ENCODE peak calls at places on chromosomes 6 and 20, in ten cellular contexts. Z, C, P, N, L, D, E, H, A and U are unnamed samples.

GRCh38 chr20:24969203-24970029 is 20.3 kb downstream of the CST7 start:
- DNase-seq in Z (no peak), C (no peak), P (no peak), N (no peak), L (no peak), D (no peak), E (no peak), H (no peak), A (no peak), U (no peak)

GRCh38 chr20:21607971-21608735 is 94.3 kb upstream of the NKX2-2 start:
- DNase-seq in Z (no peak), C (no peak), P (no peak), N (no peak), L (no peak), D (no peak), E (no peak), H (no peak), A (no peak), U (no peak)

GRCh38 chr20:2195614-2196013 is 94.0 kb downstream of the STK35 start:
- DNase-seq in Z (no peak), C (no peak), P (no peak), N (no peak), L (no peak), D (no peak), E (no peak), H (no peak), A (no peak), U (peak)

GRCh38 chr20:33299111-33299603 is 16.1 kb downstream of the BPIFB1 start:
- DNase-seq in Z (no peak), C (peak), P (peak), N (peak), L (peak), D (peak), E (peak), H (peak), A (peak), U (peak)

GRCh38 chr20:41079066-41079465 is 50.4 kb downstream of the TOP1 start:
- DNase-seq in Z (no peak), C (no peak), P (no peak), N (no peak), L (no peak), D (no peak), E (no peak), H (no peak), A (no peak), U (no peak)

GRCh38 chr6:11586574-11586973 is 49.0 kb downstream of the TMEM170B start:
- DNase-seq in Z (no peak), C (peak), P (no peak), N (no peak), L (no peak), D (no peak), E (no peak), H (peak), A (no peak), U (no peak)

GRCh38 chr6:34332255-34333198 is 59.9 kb downstream of the NUDT3 start:
- DNase-seq in Z (no peak), C (no peak), P (no peak), N (no peak), L (peak), D (no peak), E (no peak), H (no peak), A (no peak), U (no peak)

GRCh38 chr6:12186543-12186942 is 103.6 kb upstream of the EDN1 start:
- DNase-seq in Z (no peak), C (no peak), P (no peak), N (no peak), L (no peak), D (no peak), E (no peak), H (no peak), A (no peak), U (no peak)

GRCh38 chr6:24460966-24461365 is 28.4 kb downstream of the GPLD1 start:
- DNase-seq in Z (no peak), C (no peak), P (no peak), N (no peak), L (no peak), D (no peak), E (no peak), H (peak), A (no peak), U (no peak)

GRCh38 chr6:110856296-110856695 is 18.3 kb upstream of the AMD1 start:
- DNase-seq in Z (no peak), C (no peak), P (no peak), N (no peak), L (no peak), D (no peak), E (no peak), H (no peak), A (no peak), U (no peak)

GRCh38 chr20:63472159-63472811 is at the start of gene KCNQ2:
- DNase-seq in Z (no peak), C (no peak), P (peak), N (no peak), L (no peak), D (no peak), E (no peak), H (no peak), A (no peak), U (no peak)

GRCh38 chr6:53824714-53825113 is 29.9 kb downstream of the LRRC1 start:
- DNase-seq in Z (no peak), C (no peak), P (no peak), N (no peak), L (no peak), D (no peak), E (no peak), H (no peak), A (no peak), U (no peak)

GRCh38 chr6:134994431-134994830 is 44.5 kb upstream of the ALDH8A1 start:
- DNase-seq in Z (no peak), C (no peak), P (no peak), N (no peak), L (no peak), D (no peak), E (no peak), H (no peak), A (no peak), U (no peak)

GRCh38 chr20:48649104-48649626 is 178.6 kb downstream of the PREX1 start:
- DNase-seq in Z (no peak), C (no peak), P (no peak), N (no peak), L (no peak), D (no peak), E (no peak), H (no peak), A (no peak), U (no peak)

GRCh38 chr20:58717278-58718091 is 24.9 kb downstream of the NPEPL1 start:
- DNase-seq in Z (no peak), C (no peak), P (peak), N (no peak), L (no peak), D (peak), E (no peak), H (peak), A (no peak), U (peak)

GRCh38 chr6:16840291-16840690 is 79.0 kb upstream of the ATXN1 start:
- DNase-seq in Z (no peak), C (no peak), P (no peak), N (no peak), L (no peak), D (no peak), E (no peak), H (no peak), A (no peak), U (no peak)

GRCh38 chr20:58803533-58803932 is 47.2 kb downstream of the GNAS-AS1 start:
- DNase-seq in Z (no peak), C (no peak), P (no peak), N (no peak), L (no peak), D (no peak), E (no peak), H (no peak), A (no peak), U (no peak)

GRCh38 chr20:20010639-20011500 is 6.3 kb upstream of the NAA20 start:
- DNase-seq in Z (no peak), C (no peak), P (peak), N (no peak), L (no peak), D (no peak), E (no peak), H (peak), A (no peak), U (no peak)

GRCh38 chr6:16759181-16759645 is 2.0 kb downstream of the ATXN1 start:
- DNase-seq in Z (no peak), C (no peak), P (no peak), N (no peak), L (peak), D (no peak), E (no peak), H (peak), A (no peak), U (no peak)

GRCh38 chr20:1357921-1358671 is 29.2 kb upstream of the SDCBP2 start:
- DNase-seq in Z (no peak), C (no peak), P (no peak), N (peak), L (no peak), D (no peak), E (no peak), H (peak), A (no peak), U (no peak)

GRCh38 chr6:80438728-80439127 is 332.3 kb downstream of the BCKDHB start:
- DNase-seq in Z (no peak), C (peak), P (peak), N (no peak), L (no peak), D (no peak), E (no peak), H (peak), A (no peak), U (no peak)

GRCh38 chr6:134177753-134178229 is 125.4 kb upstream of the SLC2A12 start:
- DNase-seq in Z (no peak), C (no peak), P (no peak), N (no peak), L (peak), D (no peak), E (no peak), H (peak), A (no peak), U (no peak)

GRCh38 chr20:34084227-34084923 is 27.7 kb downstream of the EIF2S2 start:
- DNase-seq in Z (no peak), C (no peak), P (no peak), N (no peak), L (no peak), D (no peak), E (no peak), H (peak), A (no peak), U (no peak)

GRCh38 chr20:18011482-18011881 is 42.7 kb downstream of the MGME1 start:
- DNase-seq in Z (no peak), C (no peak), P (no peak), N (no peak), L (no peak), D (no peak), E (no peak), H (peak), A (no peak), U (no peak)

GRCh38 chr6:142551145-142551811 is 249.5 kb downstream of the ADGRG6 start:
- DNase-seq in Z (no peak), C (no peak), P (peak), N (peak), L (no peak), D (no peak), E (no peak), H (peak), A (peak), U (no peak)

GRCh38 chr20:3309226-3309625 is 70.2 kb upstream of the SLC4A11 start:
- DNase-seq in Z (no peak), C (no peak), P (no peak), N (no peak), L (no peak), D (no peak), E (no peak), H (no peak), A (no peak), U (no peak)

GRCh38 chr6:155832596-155832995 is 377.0 kb upstream of the NOX3 start:
- DNase-seq in Z (no peak), C (no peak), P (no peak), N (no peak), L (no peak), D (no peak), E (no peak), H (peak), A (no peak), U (no peak)

GRCh38 chr6:2471474-2471873 is 226.1 kb upstream of the GMDS start:
- DNase-seq in Z (no peak), C (no peak), P (no peak), N (no peak), L (no peak), D (no peak), E (no peak), H (no peak), A (no peak), U (no peak)

GRCh38 chr20:17205261-17205660 is 21.6 kb upstream of the PCSK2 start:
- DNase-seq in Z (no peak), C (no peak), P (no peak), N (no peak), L (no peak), D (no peak), E (no peak), H (no peak), A (no peak), U (no peak)

GRCh38 chr20:13771853-13772453 is 12.8 kb downstream of the ESF1 start:
- DNase-seq in Z (no peak), C (no peak), P (peak), N (no peak), L (peak), D (no peak), E (no peak), H (no peak), A (no peak), U (no peak)

GRCh38 chr20:37649017-37649416 is 44.8 kb upstream of the CTNNBL1 start:
- DNase-seq in Z (no peak), C (no peak), P (no peak), N (no peak), L (no peak), D (no peak), E (no peak), H (peak), A (no peak), U (no peak)

GRCh38 chr20:61274326-61274725 is 22.3 kb downstream of the CDH4 start:
- DNase-seq in Z (no peak), C (no peak), P (no peak), N (no peak), L (no peak), D (no peak), E (no peak), H (no peak), A (no peak), U (no peak)

GRCh38 chr6:13331516-13332348 is 3.4 kb upstream of the TBC1D7 start:
- DNase-seq in Z (no peak), C (no peak), P (peak), N (no peak), L (peak), D (no peak), E (no peak), H (peak), A (no peak), U (no peak)

GRCh38 chr20:20755227-20755626 is 42.8 kb upstream of the RALGAPA2 start:
- DNase-seq in Z (no peak), C (no peak), P (no peak), N (no peak), L (peak), D (no peak), E (no peak), H (no peak), A (no peak), U (no peak)

GRCh38 chr20:46087161-46087560 is 2.6 kb downstream of the NCOA5 start:
- DNase-seq in Z (no peak), C (no peak), P (no peak), N (no peak), L (peak), D (no peak), E (no peak), H (peak), A (no peak), U (no peak)

GRCh38 chr20:20525214-20525613 is 157.3 kb downstream of the INSM1 start:
- DNase-seq in Z (no peak), C (no peak), P (no peak), N (no peak), L (no peak), D (no peak), E (no peak), H (no peak), A (no peak), U (no peak)

GRCh38 chr6:90062667-90063066 is 168.4 kb downstream of the GJA10 start:
- DNase-seq in Z (no peak), C (no peak), P (no peak), N (no peak), L (no peak), D (no peak), E (no peak), H (no peak), A (no peak), U (no peak)

GRCh38 chr20:64149809-64150560 is 14.3 kb upstream of the MYT1 start:
- DNase-seq in Z (no peak), C (no peak), P (no peak), N (no peak), L (no peak), D (no peak), E (no peak), H (no peak), A (no peak), U (no peak)

GRCh38 chr20:63963784-63964301 is 5.9 kb downstream of the ZNF512B start:
- DNase-seq in Z (no peak), C (no peak), P (no peak), N (no peak), L (no peak), D (no peak), E (no peak), H (peak), A (no peak), U (no peak)

GRCh38 chr6:148885920-148886845 is 139.4 kb downstream of the UST start:
- DNase-seq in Z (no peak), C (peak), P (peak), N (no peak), L (no peak), D (no peak), E (no peak), H (no peak), A (no peak), U (no peak)